ENCODE peak calls at places on chromosomes 16 and 17, in ten cellular contexts. D is A549; I is CD4-positive, alpha-beta memory T cell; H is upper lobe of right lung; W is HFF-Myc; F is mucosa of descending colon; B is CD8-positive, alpha-beta memory T cell; J is NB4; K is ascending aorta; E is fibroblast of mammary gland. V is an unnamed sample.

GRCh38 chr17:61468263-61468907 is 16.2 kb downstream of the TBX4 start:
- DNase-seq in J (no peak), K (no peak), D (no peak), W (no peak), H (peak), E (no peak), F (no peak), I (no peak), B (no peak), V (no peak)

GRCh38 chr17:19336938-19337711 is 25.4 kb downstream of the B9D1 start:
- DNase-seq in B (no peak), D (peak), J (no peak), I (no peak), H (peak), W (no peak), K (peak), E (no peak), F (no peak), V (no peak)

GRCh38 chr17:42365136-42365535 is 23.1 kb downstream of the STAT3 start:
- DNase-seq in I (no peak), E (peak), B (no peak), F (no peak), W (no peak), D (peak), K (no peak), J (no peak), H (no peak), V (no peak)

GRCh38 chr17:36459045-36459444 is 27.4 kb upstream of the ZNHIT3 start:
- DNase-seq in E (no peak), K (no peak), J (no peak), B (no peak), F (no peak), W (no peak), D (no peak), I (no peak), H (no peak), V (no peak)

GRCh38 chr16:52873997-52874500 is 178.6 kb downstream of the CHD9NB start:
- DNase-seq in B (no peak), D (no peak), F (no peak), I (no peak), K (no peak), H (no peak), J (no peak), E (no peak), W (no peak), V (no peak)

GRCh38 chr17:20008242-20009051 is 712 bp upstream of the SPECC1 start:
- DNase-seq in E (peak), H (no peak), W (no peak), B (no peak), J (peak), D (peak), F (peak), K (no peak), I (peak), V (no peak)

GRCh38 chr16:85428899-85429775 is 184.0 kb upstream of the GSE1 start:
- DNase-seq in J (no peak), E (no peak), B (no peak), I (no peak), W (no peak), F (no peak), K (no peak), D (no peak), H (peak), V (no peak)

GRCh38 chr17:49587366-49588073 is 11.8 kb downstream of the NXPH3 start:
- DNase-seq in B (no peak), E (no peak), J (no peak), K (no peak), F (no peak), D (no peak), I (no peak), W (no peak), H (no peak), V (no peak)

GRCh38 chr17:71118039-71118438 is 948.7 kb downstream of the KCNJ2 start:
- DNase-seq in H (no peak), B (no peak), F (peak), I (no peak), W (no peak), J (no peak), D (peak), K (no peak), E (peak), V (no peak)

GRCh38 chr16:86392751-86393150 is 117.6 kb upstream of the FOXF1 start:
- DNase-seq in E (peak), F (no peak), I (no peak), B (no peak), W (no peak), H (no peak), K (no peak), D (no peak), J (no peak), V (no peak)

GRCh38 chr17:78241277-78242023 is 10.0 kb downstream of the TMEM235 start:
- DNase-seq in K (no peak), J (peak), D (peak), E (peak), B (no peak), W (peak), I (no peak), H (no peak), F (no peak), V (no peak)

GRCh38 chr16:64412578-64413280 is 709.1 kb downstream of the CDH11 start:
- DNase-seq in F (no peak), K (no peak), J (no peak), I (no peak), D (no peak), B (no peak), E (peak), W (no peak), H (no peak), V (no peak)

GRCh38 chr17:34201767-34202166 is 53.3 kb upstream of the CCL2 start:
- DNase-seq in D (no peak), I (no peak), H (no peak), K (no peak), J (no peak), F (no peak), W (no peak), B (no peak), E (no peak), V (no peak)

DNA sequence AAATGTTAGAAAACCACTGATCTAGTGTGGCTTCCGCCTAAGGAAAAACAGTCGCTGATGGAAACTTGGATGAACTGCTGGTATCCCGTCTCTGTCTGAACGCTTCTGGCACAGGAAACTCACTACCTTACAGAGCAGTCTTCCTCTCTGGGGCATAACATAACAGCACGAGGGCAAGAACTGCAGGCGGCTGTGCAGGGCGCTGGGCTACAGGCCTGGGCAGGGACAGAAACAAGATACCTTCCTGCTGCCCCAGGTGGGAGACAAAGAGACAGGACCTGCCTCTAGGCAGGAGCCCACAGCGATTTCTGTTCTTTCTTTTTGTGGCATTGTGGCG is 10.5 kb downstream of the MXRA7 start:
- DNase-seq in H (no peak), J (no peak), B (no peak), I (no peak), D (no peak), K (no peak), E (peak), W (no peak), F (no peak), V (no peak)
- H3K4me3 ChIP-seq in H (no peak), J (no peak), B (no peak), I (no peak), D (no peak), K (peak), E (no peak), W (peak), F (no peak), V (peak)

GRCh38 chr17:50868594-50868993 is 2.4 kb upstream of the TOB1 start:
- DNase-seq in H (no peak), K (no peak), F (no peak), J (no peak), D (no peak), B (no peak), I (no peak), E (no peak), W (no peak), V (no peak)
- H3K4me3 ChIP-seq in H (peak), K (peak), F (no peak), J (no peak), D (peak), B (peak), I (no peak), E (no peak), W (peak), V (peak)

GRCh38 chr16:5031601-5032000 is 2.1 kb downstream of the NAGPA start:
- DNase-seq in I (no peak), H (no peak), E (peak), D (no peak), J (no peak), F (no peak), W (no peak), K (no peak), B (no peak), V (no peak)

GRCh38 chr16:5030251-5030870 is 3.4 kb downstream of the NAGPA start:
- DNase-seq in K (no peak), F (no peak), D (no peak), B (no peak), J (no peak), H (no peak), E (no peak), W (no peak), I (no peak), V (no peak)

GRCh38 chr16:5034167-5034523 is 410 bp upstream of the NAGPA start:
- DNase-seq in E (no peak), K (no peak), W (no peak), J (no peak), B (no peak), D (no peak), H (no peak), I (no peak), F (no peak), V (no peak)

GRCh38 chr16:5033256-5034166 is at the start of gene NAGPA:
- DNase-seq in D (peak), F (peak), W (no peak), E (peak), B (peak), J (peak), I (peak), H (peak), K (peak), V (peak)

GRCh38 chr16:5032748-5033167 is 977 bp downstream of the NAGPA start:
- DNase-seq in W (no peak), E (no peak), I (no peak), D (no peak), B (no peak), F (peak), K (no peak), H (no peak), J (no peak), V (no peak)
- H3K4me3 ChIP-seq in W (peak), E (peak), I (peak), D (peak), B (peak), F (peak), K (peak), H (peak), J (peak), V (peak)

GRCh38 chr16:54282202-54282922 is 4.2 kb downstream of the IRX3 start:
- DNase-seq in F (peak), W (no peak), D (peak), K (no peak), H (peak), E (peak), B (no peak), I (no peak), J (peak), V (no peak)
- H3K4me3 ChIP-seq in F (no peak), W (no peak), D (peak), K (peak), H (peak), E (no peak), B (no peak), I (no peak), J (peak), V (no peak)